ENCODE peak calls at places on chromosomes 3 and 15, in five cellular contexts. H is stomach, K is sigmoid colon, L is A549, R is ovary. G is an unnamed sample.
A peak's percentile ranks its signal among the peaks of the same experiment; 100 is the strongest.

GRCh38 chr3:33732394-33732793 is 14.3 kb upstream of the CLASP2 start:
- DNase-seq in L (peak; percentile 37), H (no peak), K (no peak), R (no peak), G (no peak)

GRCh38 chr3:76941376-76941775 is 98.5 kb upstream of the ROBO2 start:
- DNase-seq in K (no peak), H (no peak), L (no peak), R (no peak), G (no peak)

GRCh38 chr3:184237211-184237610 is 7.8 kb downstream of the VWA5B2 start:
- DNase-seq in H (no peak), L (no peak), K (no peak), R (no peak), G (no peak)

GRCh38 chr3:102464261-102464660 is 29.4 kb downstream of the ZPLD1 start:
- DNase-seq in K (no peak), L (no peak), H (no peak), R (no peak), G (no peak)

GRCh38 chr15:49875392-49875791 is 243.6 kb downstream of the ATP8B4 start:
- DNase-seq in R (no peak), H (no peak), L (peak; percentile 30), K (no peak), G (no peak)

GRCh38 chr15:37028609-37029287 is 71.6 kb downstream of the MEIS2 start:
- DNase-seq in R (no peak), H (no peak), K (no peak), L (no peak), G (no peak)

GRCh38 chr3:17233398-17233800 is 348.6 kb downstream of the PLCL2 start:
- DNase-seq in H (no peak), L (peak; percentile 59), R (no peak), K (no peak), G (no peak)

GRCh38 chr3:189108032-189108431 is 63.7 kb upstream of the TPRG1 start:
- DNase-seq in H (no peak), L (no peak), R (no peak), K (no peak), G (no peak)

GRCh38 chr3:11601446-11602241 is 42.1 kb downstream of the VGLL4 start:
- DNase-seq in L (no peak), R (no peak), K (peak; percentile 85), H (peak; percentile 60), G (peak; percentile 85)

GRCh38 chr3:50616003-50616769 is 765 bp upstream of the MAPKAPK3 start:
- DNase-seq in H (peak; percentile 90), R (peak; percentile 85), K (peak; percentile 94), L (peak; percentile 83), G (peak; percentile 92)

GRCh38 chr15:40991355-40991754 is 38.1 kb downstream of the CHAC1 start:
- DNase-seq in K (no peak), R (no peak), L (no peak), H (no peak), G (no peak)

GRCh38 chr3:163056874-163057497 is 1560.4 kb downstream of the OTOL1 start:
- DNase-seq in K (no peak), H (peak; percentile 35), R (no peak), L (peak; percentile 56), G (no peak)

GRCh38 chr3:128794788-128795649 is 69.0 kb downstream of the RAB7A start:
- DNase-seq in K (peak; percentile 71), L (peak; percentile 54), R (peak; percentile 48), H (peak; percentile 48), G (no peak)

GRCh38 chr3:8937064-8938020 is 25.9 kb downstream of the RAD18 start:
- DNase-seq in K (no peak), H (no peak), L (peak; percentile 75), R (no peak), G (no peak)

GRCh38 chr15:39455502-39455991 is 125.3 kb upstream of the THBS1 start:
- DNase-seq in H (no peak), R (no peak), K (no peak), L (peak; percentile 40), G (no peak)

GRCh38 chr3:46482632-46483311 is 15.0 kb upstream of the RTP3 start:
- DNase-seq in R (no peak), L (no peak), H (no peak), K (no peak), G (no peak)

GRCh38 chr15:95929232-95929846 is 401.2 kb upstream of the NR2F2 start:
- DNase-seq in L (no peak), R (no peak), K (no peak), H (no peak), G (no peak)

GRCh38 chr15:65641723-65642475 is 20.2 kb downstream of the SLC24A1 start:
- DNase-seq in H (no peak), L (peak; percentile 23), R (no peak), K (no peak), G (no peak)

GRCh38 chr15:100021653-100022052 is 288.4 kb upstream of the LYSMD4 start:
- DNase-seq in R (no peak), H (no peak), K (no peak), L (no peak), G (no peak)

GRCh38 chr15:31312220-31312619 is 14.4 kb upstream of the KLF13 start:
- DNase-seq in H (no peak), K (no peak), R (no peak), L (no peak), G (no peak)

GRCh38 chr15:69474291-69474690 is 21.7 kb downstream of the RPLP1 start:
- DNase-seq in H (no peak), L (no peak), K (no peak), R (no peak), G (no peak)

DNA sequence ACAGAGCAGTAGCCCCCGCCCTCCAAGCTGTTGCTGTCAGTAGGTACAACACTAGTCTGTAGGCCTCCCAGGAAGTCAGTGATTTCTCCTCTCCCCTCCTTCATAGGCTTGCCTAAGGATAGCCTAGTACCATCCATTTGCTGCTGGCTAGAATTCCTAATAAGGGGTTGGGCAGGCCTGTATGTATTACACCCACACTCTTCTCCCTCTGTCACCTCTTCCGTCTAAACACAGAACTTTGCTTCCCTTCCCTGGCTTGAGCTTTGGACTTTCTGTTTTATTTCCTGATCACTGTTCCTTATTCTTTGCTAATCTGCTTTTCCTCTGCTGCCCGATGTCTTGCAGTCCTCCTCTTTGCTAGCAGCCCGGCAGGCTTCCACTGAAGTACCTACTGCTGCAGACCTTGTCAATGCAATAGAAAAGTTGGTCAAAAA is 93.4 kb upstream of the UMPS start:
- DNase-seq in R (no peak), L (no peak), H (no peak), K (no peak), G (no peak)
- TF ChIP-seq EP300 in R (no peak), L (no peak), H (no peak), K (no peak), G (no peak)

DNA sequence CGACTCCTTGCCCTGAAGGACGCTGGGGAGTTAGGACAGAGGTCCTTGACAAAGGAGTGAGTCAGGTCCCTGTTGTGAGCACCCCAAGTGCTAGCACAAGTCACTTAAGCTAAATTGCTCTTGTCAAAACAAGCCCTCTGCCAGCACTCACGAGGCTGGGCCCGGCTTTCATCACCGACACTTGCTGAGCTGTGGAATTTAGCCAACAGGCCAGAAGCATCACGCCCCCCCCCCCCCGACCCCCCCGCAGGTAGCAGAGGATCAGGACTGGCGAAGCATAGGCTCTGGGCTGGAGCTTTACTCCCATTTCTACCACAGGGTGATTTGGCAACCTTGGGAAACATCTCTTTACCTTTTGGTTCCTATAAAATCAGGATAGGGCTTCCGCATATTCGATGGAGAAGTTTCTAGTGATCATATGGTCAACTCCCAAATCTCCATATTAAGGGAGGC is 75.3 kb downstream of the ADCY5 start:
- DNase-seq in K (peak; percentile 94), L (no peak), R (no peak), H (no peak), G (no peak)
- TF ChIP-seq EP300 in K (peak; percentile 55), L (no peak), R (no peak), H (no peak), G (peak; percentile 56)

GRCh38 chr3:62266668-62267283 is 106.6 kb downstream of the FEZF2 start:
- DNase-seq in R (no peak), K (no peak), L (no peak), H (no peak), G (no peak)
- TF ChIP-seq EP300 in R (no peak), K (no peak), L (no peak), H (no peak), G (no peak)

GRCh38 chr3:152174876-152175575 is 93.7 kb upstream of the MBNL1 start:
- DNase-seq in L (no peak), R (no peak), H (no peak), K (no peak), G (no peak)

GRCh38 chr3:152173627-152174026 is 95.1 kb upstream of the MBNL1 start:
- DNase-seq in K (no peak), L (no peak), R (no peak), H (no peak), G (no peak)

GRCh38 chr3:152176998-152177397 is 91.7 kb upstream of the MBNL1 start:
- DNase-seq in H (no peak), L (no peak), K (no peak), R (no peak), G (no peak)

GRCh38 chr3:152176241-152176640 is 92.5 kb upstream of the MBNL1 start:
- DNase-seq in K (no peak), R (no peak), L (no peak), H (no peak), G (no peak)

DNA sequence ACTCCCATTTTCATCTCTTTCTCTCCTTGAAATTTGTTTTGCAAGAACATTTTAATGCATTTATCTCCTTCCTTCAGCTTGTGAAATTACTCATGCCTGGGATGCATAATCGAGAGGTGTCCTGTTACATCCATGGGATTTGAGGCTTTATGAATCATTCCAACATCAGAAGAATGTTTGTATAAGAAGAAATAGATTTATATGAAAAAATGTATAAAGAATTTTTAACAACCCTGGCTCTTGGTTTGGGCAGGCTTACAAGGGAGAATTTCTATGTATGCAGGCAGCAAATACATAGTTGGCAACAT is 93.2 kb upstream of the MBNL1 start:
- DNase-seq in R (no peak), H (no peak), L (peak; percentile 49), K (no peak), G (no peak)
- TF ChIP-seq EP300 in R (no peak), H (no peak), L (no peak), K (no peak), G (no peak)

GRCh38 chr3:177197041-177197933 is at the start of gene TBL1XR1:
- DNase-seq in R (peak; percentile 94), K (peak; percentile 97), H (peak; percentile 95), L (peak; percentile 93), G (peak; percentile 94)
- TF ChIP-seq EP300 in R (peak; percentile 61), K (peak; percentile 73), H (peak; percentile 24), L (peak; percentile 60), G (no peak)

GRCh38 chr3:106423321-106424225 is 554.8 kb upstream of the CBLB start:
- DNase-seq in K (no peak), R (no peak), L (no peak), H (no peak), G (no peak)
- TF ChIP-seq EP300 in K (no peak), R (no peak), L (no peak), H (no peak), G (no peak)

GRCh38 chr3:118850687-118851086 is 184.0 kb downstream of the IGSF11 start:
- DNase-seq in H (no peak), L (no peak), R (no peak), K (no peak), G (no peak)
- TF ChIP-seq EP300 in H (no peak), L (no peak), R (no peak), K (no peak), G (no peak)

DNA sequence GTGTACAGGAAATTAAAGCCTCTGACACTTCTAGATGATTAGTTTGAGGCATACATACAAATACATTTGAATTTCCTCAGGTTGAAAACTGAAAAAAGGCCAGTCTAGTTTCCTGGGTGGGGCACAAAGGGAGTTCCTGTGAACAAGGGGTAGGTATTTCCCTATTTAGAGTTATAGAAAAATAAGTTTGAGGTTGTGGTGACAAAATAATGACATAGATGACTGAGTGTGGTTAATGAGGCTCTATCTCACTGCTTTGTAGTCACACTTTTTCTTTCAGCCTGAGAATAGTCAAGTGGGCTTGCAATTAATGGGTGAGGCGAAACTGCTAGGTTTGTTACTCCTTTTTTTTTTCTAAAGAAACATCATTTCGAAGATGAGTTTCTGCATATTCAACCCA is 4.3 kb downstream of the SLCO3A1 start:
- DNase-seq in K (no peak), L (no peak), R (no peak), H (no peak), G (no peak)
- TF ChIP-seq EP300 in K (no peak), L (no peak), R (no peak), H (no peak), G (no peak)

G was measured in suprapubic skin.